ENCODE peak calls at places on chromosomes 4 and X, in five cellular contexts. J is BJ, U is lower lobe of right lung, G is cardiac fibroblast, I is endothelial cell of umbilical vein. E is an unnamed sample.

GRCh38 chr4:138439143-138439581 is 197.0 kb upstream of the SLC7A11 start:
- DNase-seq in J (no peak), U (no peak), G (peak), I (peak), E (no peak)

GRCh38 chr4:38787693-38788092 is 4.9 kb upstream of the TLR10 start:
- DNase-seq in J (no peak), U (no peak), G (no peak), I (no peak), E (no peak)

GRCh38 chr4:20662851-20663250 is 37.4 kb upstream of the PACRGL start:
- DNase-seq in J (no peak), U (no peak), G (peak), I (peak), E (no peak)

GRCh38 chr4:2341261-2341841 is 77.1 kb downstream of the ZFYVE28 start:
- DNase-seq in J (no peak), U (no peak), G (no peak), I (no peak), E (peak)

GRCh38 chr4:31575504-31575903 is 855.3 kb downstream of the PCDH7 start:
- DNase-seq in J (no peak), U (no peak), G (no peak), I (no peak), E (no peak)

GRCh38 chr4:168514249-168514852 is 17.5 kb downstream of the PALLD start:
- DNase-seq in J (no peak), U (no peak), G (peak), I (peak), E (no peak)

GRCh38 chr4:30863031-30863430 is 142.9 kb downstream of the PCDH7 start:
- DNase-seq in J (no peak), U (no peak), G (peak), I (peak), E (no peak)

GRCh38 chr4:184978211-184978610 is 40.1 kb upstream of the HELT start:
- DNase-seq in J (no peak), U (no peak), G (peak), I (no peak), E (no peak)

GRCh38 chrX:102126863-102127262 is 1.4 kb downstream of the TCEAL2 start:
- DNase-seq in J (no peak), U (no peak), G (no peak), I (no peak), E (no peak)

GRCh38 chr4:13329963-13330362 is 154.2 kb downstream of the RAB28 start:
- DNase-seq in J (no peak), U (no peak), G (peak), I (peak), E (no peak)

GRCh38 chr4:126772662-126773061 is 860.1 kb upstream of the INTU start:
- DNase-seq in J (no peak), U (no peak), G (no peak), I (no peak), E (no peak)

GRCh38 chr4:154344686-154345085 is 146.9 kb downstream of the DCHS2 start:
- DNase-seq in J (no peak), U (no peak), G (no peak), I (no peak), E (no peak)

GRCh38 chrX:40062525-40063193 is 35.1 kb downstream of the BCOR start:
- DNase-seq in J (no peak), U (no peak), G (no peak), I (no peak), E (no peak)

GRCh38 chr4:165464813-165465381 is 86.1 kb downstream of the CPE start:
- DNase-seq in J (no peak), U (no peak), G (peak), I (peak), E (no peak)

GRCh38 chr4:183356931-183357675 is 34.9 kb upstream of the CLDN24 start:
- DNase-seq in J (no peak), U (no peak), G (no peak), I (no peak), E (no peak)

GRCh38 chrX:81377329-81377728 is 175.4 kb downstream of the SH3BGRL start:
- DNase-seq in J (no peak), U (no peak), G (peak), I (peak), E (no peak)

GRCh38 chr4:99088485-99089365 is at the start of gene ADH5:
- DNase-seq in J (no peak), U (peak), G (peak), I (peak), E (peak)
- TF ChIP-seq CTCF in J (no peak), U (no peak), G (no peak), I (no peak), E (no peak)

GRCh38 chrX:72554448-72555140 is 18.0 kb downstream of the HDAC8 start:
- DNase-seq in J (no peak), U (no peak), G (peak), I (no peak), E (no peak)
- TF ChIP-seq CTCF in J (no peak), U (no peak), G (no peak), I (no peak), E (no peak)

GRCh38 chr4:156970501-156971167 is 965 bp downstream of the PDGFC start:
- DNase-seq in J (no peak), U (peak), G (peak), I (peak), E (peak)
- TF ChIP-seq CTCF in J (peak), U (peak), G (peak), I (peak), E (peak)

DNA sequence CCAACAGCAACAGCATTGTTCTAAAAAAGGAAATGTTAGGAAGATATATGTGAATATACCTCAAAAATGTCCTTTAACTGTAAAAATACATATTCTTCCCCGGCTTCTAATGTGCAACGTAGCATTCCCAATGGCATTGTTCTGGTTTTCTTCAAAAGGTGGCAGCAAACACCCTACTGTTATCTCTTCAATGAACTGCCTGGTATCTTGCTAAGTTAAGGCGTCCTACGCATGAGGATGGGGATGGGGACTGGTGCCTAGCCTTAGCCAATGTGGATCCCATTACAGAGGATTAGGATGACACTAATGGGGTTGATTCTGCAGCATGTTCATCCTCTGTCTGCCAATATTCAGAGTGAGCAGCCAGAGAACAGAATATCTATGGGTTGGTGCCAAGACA is 334.9 kb upstream of the ADGRL3 start:
- DNase-seq in J (no peak), U (no peak), G (peak), I (no peak), E (no peak)
- TF ChIP-seq CTCF in J (no peak), U (peak), G (peak), I (no peak), E (peak)

GRCh38 chrX:29903365-29903764 is 312.0 kb upstream of the MAGEB2 start:
- DNase-seq in J (no peak), U (no peak), G (peak), I (peak), E (no peak)
- TF ChIP-seq CTCF in J (peak), U (no peak), G (peak), I (no peak), E (peak)

DNA sequence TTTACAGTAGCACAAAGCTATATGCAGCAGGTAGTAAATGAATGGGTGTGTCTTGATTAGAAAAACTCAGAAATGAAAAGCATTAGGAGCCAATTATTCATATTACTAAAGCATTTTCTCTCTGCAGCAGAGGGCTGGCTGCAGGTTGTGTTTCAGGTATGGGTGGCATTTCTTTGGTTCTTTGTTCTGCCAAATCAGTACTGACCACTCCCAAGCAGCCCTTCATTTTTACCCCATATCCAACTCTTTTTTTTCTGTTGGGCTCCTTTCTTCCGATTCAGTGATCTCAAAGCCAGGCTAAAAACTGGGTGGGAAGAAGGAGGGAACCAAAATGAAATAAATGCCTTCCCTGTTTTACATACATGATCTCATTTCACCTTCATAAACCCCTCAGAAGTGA is 162.3 kb downstream of the SPRY1 start:
- DNase-seq in J (no peak), U (no peak), G (no peak), I (no peak), E (no peak)
- TF ChIP-seq CTCF in J (no peak), U (no peak), G (no peak), I (no peak), E (no peak)

GRCh38 chr4:105594094-105595010 is 41.9 kb downstream of the ARHGEF38 start:
- DNase-seq in J (no peak), U (no peak), G (no peak), I (peak), E (no peak)
- TF ChIP-seq CTCF in J (no peak), U (no peak), G (no peak), I (no peak), E (no peak)

E was measured in osteocyte.